ENCODE peak calls at places on chromosome 3, in ten cellular contexts. One of them, this sample, is unnamed.

GRCh38 chr3:101261506-101261905 is 58.9 kb downstream of the IMPG2 start:
- DNase-seq in stimulated activated CD4-positive, alpha-beta T cell treated with anti-CD3 and anti-CD28 coated beads, TNF-alpha, amount 100 ng/mL, for 1 hour: no peak
- DNase-seq in GM04504: no peak
- DNase-seq in RPMI8226: no peak
- DNase-seq in NCI-H748 treated with DMSO at 0.1 percent for 48 hours: no peak
- DNase-seq in Peyer's patch: no peak
- DNase-seq in non-pigmented ciliary epithelial cell: no peak
- DNase-seq in AG10803: peak; percentile 46
- DNase-seq in CD8-positive, alpha-beta memory T cell: no peak
- DNase-seq in AG04449: peak; percentile 55
- DNase-seq in this sample: no peak

GRCh38 chr3:49199900-49200281 is 28.5 kb downstream of the KLHDC8B start:
- DNase-seq in stimulated activated CD4-positive, alpha-beta T cell treated with anti-CD3 and anti-CD28 coated beads, TNF-alpha, amount 100 ng/mL, for 1 hour: no peak
- DNase-seq in GM04504: no peak
- DNase-seq in RPMI8226: no peak
- DNase-seq in NCI-H748 treated with DMSO at 0.1 percent for 48 hours: no peak
- DNase-seq in Peyer's patch: no peak
- DNase-seq in non-pigmented ciliary epithelial cell: no peak
- DNase-seq in AG10803: no peak
- DNase-seq in CD8-positive, alpha-beta memory T cell: no peak
- DNase-seq in AG04449: no peak
- DNase-seq in this sample: no peak

GRCh38 chr3:175149675-175150074 is 290.5 kb downstream of the NAALADL2 start:
- DNase-seq in stimulated activated CD4-positive, alpha-beta T cell treated with anti-CD3 and anti-CD28 coated beads, TNF-alpha, amount 100 ng/mL, for 1 hour: no peak
- DNase-seq in GM04504: no peak
- DNase-seq in RPMI8226: peak; percentile 100
- DNase-seq in NCI-H748 treated with DMSO at 0.1 percent for 48 hours: peak; percentile 95
- DNase-seq in Peyer's patch: no peak
- DNase-seq in non-pigmented ciliary epithelial cell: no peak
- DNase-seq in AG10803: no peak
- DNase-seq in CD8-positive, alpha-beta memory T cell: no peak
- DNase-seq in AG04449: no peak
- DNase-seq in this sample: no peak

GRCh38 chr3:120506828-120507774 is 56.3 kb upstream of the FSTL1 start:
- DNase-seq in stimulated activated CD4-positive, alpha-beta T cell treated with anti-CD3 and anti-CD28 coated beads, TNF-alpha, amount 100 ng/mL, for 1 hour: no peak
- DNase-seq in GM04504: peak; percentile 60
- DNase-seq in RPMI8226: peak; percentile 40
- DNase-seq in NCI-H748 treated with DMSO at 0.1 percent for 48 hours: no peak
- DNase-seq in Peyer's patch: no peak
- DNase-seq in non-pigmented ciliary epithelial cell: no peak
- DNase-seq in AG10803: peak; percentile 80
- DNase-seq in CD8-positive, alpha-beta memory T cell: no peak
- DNase-seq in AG04449: no peak
- DNase-seq in this sample: peak; percentile 31

GRCh38 chr3:192817506-192817905 is 90.2 kb upstream of the FGF12 start:
- DNase-seq in stimulated activated CD4-positive, alpha-beta T cell treated with anti-CD3 and anti-CD28 coated beads, TNF-alpha, amount 100 ng/mL, for 1 hour: no peak
- DNase-seq in GM04504: no peak
- DNase-seq in RPMI8226: no peak
- DNase-seq in NCI-H748 treated with DMSO at 0.1 percent for 48 hours: no peak
- DNase-seq in Peyer's patch: no peak
- DNase-seq in non-pigmented ciliary epithelial cell: no peak
- DNase-seq in AG10803: no peak
- DNase-seq in CD8-positive, alpha-beta memory T cell: no peak
- DNase-seq in AG04449: no peak
- DNase-seq in this sample: no peak

GRCh38 chr3:46490338-46491084 is 7.3 kb upstream of the RTP3 start:
- DNase-seq in stimulated activated CD4-positive, alpha-beta T cell treated with anti-CD3 and anti-CD28 coated beads, TNF-alpha, amount 100 ng/mL, for 1 hour: no peak
- DNase-seq in GM04504: no peak
- DNase-seq in RPMI8226: no peak
- DNase-seq in NCI-H748 treated with DMSO at 0.1 percent for 48 hours: no peak
- DNase-seq in Peyer's patch: no peak
- DNase-seq in non-pigmented ciliary epithelial cell: no peak
- DNase-seq in AG10803: no peak
- DNase-seq in CD8-positive, alpha-beta memory T cell: no peak
- DNase-seq in AG04449: no peak
- DNase-seq in this sample: no peak

GRCh38 chr3:60136606-60137005 is 1086.8 kb upstream of the CFAP20DC start:
- DNase-seq in stimulated activated CD4-positive, alpha-beta T cell treated with anti-CD3 and anti-CD28 coated beads, TNF-alpha, amount 100 ng/mL, for 1 hour: no peak
- DNase-seq in GM04504: no peak
- DNase-seq in RPMI8226: no peak
- DNase-seq in NCI-H748 treated with DMSO at 0.1 percent for 48 hours: no peak
- DNase-seq in Peyer's patch: no peak
- DNase-seq in non-pigmented ciliary epithelial cell: no peak
- DNase-seq in AG10803: no peak
- DNase-seq in CD8-positive, alpha-beta memory T cell: no peak
- DNase-seq in AG04449: no peak
- DNase-seq in this sample: no peak

GRCh38 chr3:34678580-34678979 is 880.1 kb downstream of the PDCD6IP start:
- DNase-seq in stimulated activated CD4-positive, alpha-beta T cell treated with anti-CD3 and anti-CD28 coated beads, TNF-alpha, amount 100 ng/mL, for 1 hour: no peak
- DNase-seq in GM04504: no peak
- DNase-seq in RPMI8226: no peak
- DNase-seq in NCI-H748 treated with DMSO at 0.1 percent for 48 hours: no peak
- DNase-seq in Peyer's patch: no peak
- DNase-seq in non-pigmented ciliary epithelial cell: no peak
- DNase-seq in AG10803: no peak
- DNase-seq in CD8-positive, alpha-beta memory T cell: no peak
- DNase-seq in AG04449: no peak
- DNase-seq in this sample: no peak

GRCh38 chr3:178067721-178068120 is 468.5 kb upstream of the KCNMB2 start:
- DNase-seq in stimulated activated CD4-positive, alpha-beta T cell treated with anti-CD3 and anti-CD28 coated beads, TNF-alpha, amount 100 ng/mL, for 1 hour: no peak
- DNase-seq in GM04504: peak; percentile 23
- DNase-seq in RPMI8226: no peak
- DNase-seq in NCI-H748 treated with DMSO at 0.1 percent for 48 hours: no peak
- DNase-seq in Peyer's patch: no peak
- DNase-seq in non-pigmented ciliary epithelial cell: no peak
- DNase-seq in AG10803: peak; percentile 79
- DNase-seq in CD8-positive, alpha-beta memory T cell: no peak
- DNase-seq in AG04449: no peak
- DNase-seq in this sample: no peak

GRCh38 chr3:40292637-40293036 is 16.9 kb upstream of the EIF1B start:
- DNase-seq in stimulated activated CD4-positive, alpha-beta T cell treated with anti-CD3 and anti-CD28 coated beads, TNF-alpha, amount 100 ng/mL, for 1 hour: no peak
- DNase-seq in GM04504: no peak
- DNase-seq in RPMI8226: no peak
- DNase-seq in NCI-H748 treated with DMSO at 0.1 percent for 48 hours: no peak
- DNase-seq in Peyer's patch: no peak
- DNase-seq in non-pigmented ciliary epithelial cell: no peak
- DNase-seq in AG10803: no peak
- DNase-seq in CD8-positive, alpha-beta memory T cell: no peak
- DNase-seq in AG04449: no peak
- DNase-seq in this sample: no peak

GRCh38 chr3:73259841-73260240 is 198.4 kb downstream of the EBLN2 start:
- DNase-seq in stimulated activated CD4-positive, alpha-beta T cell treated with anti-CD3 and anti-CD28 coated beads, TNF-alpha, amount 100 ng/mL, for 1 hour: no peak
- DNase-seq in GM04504: no peak
- DNase-seq in RPMI8226: no peak
- DNase-seq in NCI-H748 treated with DMSO at 0.1 percent for 48 hours: no peak
- DNase-seq in Peyer's patch: no peak
- DNase-seq in non-pigmented ciliary epithelial cell: no peak
- DNase-seq in AG10803: peak; percentile 71
- DNase-seq in CD8-positive, alpha-beta memory T cell: no peak
- DNase-seq in AG04449: no peak
- DNase-seq in this sample: no peak

GRCh38 chr3:167057586-167057985 is 322.5 kb downstream of the ZBBX start:
- DNase-seq in stimulated activated CD4-positive, alpha-beta T cell treated with anti-CD3 and anti-CD28 coated beads, TNF-alpha, amount 100 ng/mL, for 1 hour: no peak
- DNase-seq in GM04504: no peak
- DNase-seq in RPMI8226: no peak
- DNase-seq in NCI-H748 treated with DMSO at 0.1 percent for 48 hours: peak; percentile 41
- DNase-seq in Peyer's patch: no peak
- DNase-seq in non-pigmented ciliary epithelial cell: no peak
- DNase-seq in AG10803: no peak
- DNase-seq in CD8-positive, alpha-beta memory T cell: no peak
- DNase-seq in AG04449: no peak
- DNase-seq in this sample: no peak

GRCh38 chr3:194851941-194852340 is 166.3 kb downstream of the FAM43A start:
- DNase-seq in stimulated activated CD4-positive, alpha-beta T cell treated with anti-CD3 and anti-CD28 coated beads, TNF-alpha, amount 100 ng/mL, for 1 hour: no peak
- DNase-seq in GM04504: no peak
- DNase-seq in RPMI8226: no peak
- DNase-seq in NCI-H748 treated with DMSO at 0.1 percent for 48 hours: no peak
- DNase-seq in Peyer's patch: no peak
- DNase-seq in non-pigmented ciliary epithelial cell: no peak
- DNase-seq in AG10803: no peak
- DNase-seq in CD8-positive, alpha-beta memory T cell: no peak
- DNase-seq in AG04449: no peak
- DNase-seq in this sample: no peak

GRCh38 chr3:16770021-16770420 is 114.7 kb upstream of the PLCL2 start:
- DNase-seq in stimulated activated CD4-positive, alpha-beta T cell treated with anti-CD3 and anti-CD28 coated beads, TNF-alpha, amount 100 ng/mL, for 1 hour: no peak
- DNase-seq in GM04504: no peak
- DNase-seq in RPMI8226: no peak
- DNase-seq in NCI-H748 treated with DMSO at 0.1 percent for 48 hours: no peak
- DNase-seq in Peyer's patch: no peak
- DNase-seq in non-pigmented ciliary epithelial cell: peak; percentile 3
- DNase-seq in AG10803: peak; percentile 15
- DNase-seq in CD8-positive, alpha-beta memory T cell: no peak
- DNase-seq in AG04449: no peak
- DNase-seq in this sample: no peak

GRCh38 chr3:128317698-128318231 is 148.9 kb downstream of the DNAJB8 start:
- DNase-seq in stimulated activated CD4-positive, alpha-beta T cell treated with anti-CD3 and anti-CD28 coated beads, TNF-alpha, amount 100 ng/mL, for 1 hour: no peak
- DNase-seq in GM04504: no peak
- DNase-seq in RPMI8226: no peak
- DNase-seq in NCI-H748 treated with DMSO at 0.1 percent for 48 hours: no peak
- DNase-seq in Peyer's patch: no peak
- DNase-seq in non-pigmented ciliary epithelial cell: no peak
- DNase-seq in AG10803: no peak
- DNase-seq in CD8-positive, alpha-beta memory T cell: no peak
- DNase-seq in AG04449: no peak
- DNase-seq in this sample: no peak

GRCh38 chr3:21356402-21356801 is 394.6 kb downstream of the ZNF385D start:
- DNase-seq in stimulated activated CD4-positive, alpha-beta T cell treated with anti-CD3 and anti-CD28 coated beads, TNF-alpha, amount 100 ng/mL, for 1 hour: no peak
- DNase-seq in GM04504: peak; percentile 28
- DNase-seq in RPMI8226: no peak
- DNase-seq in NCI-H748 treated with DMSO at 0.1 percent for 48 hours: no peak
- DNase-seq in Peyer's patch: no peak
- DNase-seq in non-pigmented ciliary epithelial cell: no peak
- DNase-seq in AG10803: peak; percentile 33
- DNase-seq in CD8-positive, alpha-beta memory T cell: no peak
- DNase-seq in AG04449: no peak
- DNase-seq in this sample: no peak

GRCh38 chr3:127781411-127782001 is 40.8 kb downstream of the MGLL start:
- DNase-seq in stimulated activated CD4-positive, alpha-beta T cell treated with anti-CD3 and anti-CD28 coated beads, TNF-alpha, amount 100 ng/mL, for 1 hour: no peak
- DNase-seq in GM04504: peak; percentile 46
- DNase-seq in RPMI8226: no peak
- DNase-seq in NCI-H748 treated with DMSO at 0.1 percent for 48 hours: no peak
- DNase-seq in Peyer's patch: no peak
- DNase-seq in non-pigmented ciliary epithelial cell: no peak
- DNase-seq in AG10803: peak; percentile 90
- DNase-seq in CD8-positive, alpha-beta memory T cell: no peak
- DNase-seq in AG04449: peak; percentile 84
- DNase-seq in this sample: peak; percentile 13

GRCh38 chr3:110487840-110488239 is 583.8 kb upstream of the NECTIN3 start:
- DNase-seq in stimulated activated CD4-positive, alpha-beta T cell treated with anti-CD3 and anti-CD28 coated beads, TNF-alpha, amount 100 ng/mL, for 1 hour: no peak
- DNase-seq in GM04504: no peak
- DNase-seq in RPMI8226: no peak
- DNase-seq in NCI-H748 treated with DMSO at 0.1 percent for 48 hours: no peak
- DNase-seq in Peyer's patch: no peak
- DNase-seq in non-pigmented ciliary epithelial cell: no peak
- DNase-seq in AG10803: no peak
- DNase-seq in CD8-positive, alpha-beta memory T cell: no peak
- DNase-seq in AG04449: no peak
- DNase-seq in this sample: no peak

GRCh38 chr3:127974226-127974625 is 59.2 kb downstream of the KBTBD12 start:
- DNase-seq in stimulated activated CD4-positive, alpha-beta T cell treated with anti-CD3 and anti-CD28 coated beads, TNF-alpha, amount 100 ng/mL, for 1 hour: no peak
- DNase-seq in GM04504: no peak
- DNase-seq in RPMI8226: no peak
- DNase-seq in NCI-H748 treated with DMSO at 0.1 percent for 48 hours: no peak
- DNase-seq in Peyer's patch: no peak
- DNase-seq in non-pigmented ciliary epithelial cell: no peak
- DNase-seq in AG10803: no peak
- DNase-seq in CD8-positive, alpha-beta memory T cell: no peak
- DNase-seq in AG04449: no peak
- DNase-seq in this sample: no peak

This sample was measured in AML-193.